ENCODE peak calls at places on chromosomes 5 and 9, in five cellular contexts. I, P, G, T and X are unnamed samples.

GRCh38 chr9:29514336-29514735 is 1941.1 kb upstream of the C9orf72 start:
- DNase-seq in I (no peak), P (no peak), G (peak), T (no peak), X (no peak)

GRCh38 chr9:83544002-83544698 is 5.9 kb upstream of the FRMD3 start:
- DNase-seq in I (peak), P (no peak), G (peak), T (peak), X (peak)

GRCh38 chr5:140855772-140856674 is at the start of gene PCDHA10:
- DNase-seq in I (no peak), P (no peak), G (peak), T (no peak), X (no peak)

GRCh38 chr9:96485280-96485679 is 35.3 kb downstream of the HABP4 start:
- DNase-seq in I (no peak), P (no peak), G (peak), T (no peak), X (no peak)

GRCh38 chr9:21506910-21507795 is 25.0 kb upstream of the IFNE start:
- DNase-seq in I (peak), P (no peak), G (no peak), T (no peak), X (peak)

GRCh38 chr9:72476617-72477375 is 44.6 kb upstream of the TMC1 start:
- DNase-seq in I (peak), P (peak), G (peak), T (no peak), X (peak)

GRCh38 chr9:33943389-33943788 is 105.3 kb downstream of the UBAP2 start:
- DNase-seq in I (no peak), P (no peak), G (no peak), T (no peak), X (no peak)

GRCh38 chr5:151068571-151069197 is 12.2 kb downstream of the TNIP1 start:
- DNase-seq in I (peak), P (peak), G (no peak), T (no peak), X (no peak)

GRCh38 chr5:136979131-136979530 is 520.0 kb downstream of the SPOCK1 start:
- DNase-seq in I (peak), P (no peak), G (no peak), T (no peak), X (no peak)

GRCh38 chr9:134413890-134414731 is 87.9 kb downstream of the RXRA start:
- DNase-seq in I (peak), P (no peak), G (no peak), T (no peak), X (peak)

GRCh38 chr9:133492061-133493021 is 13.4 kb upstream of the SLC2A6 start:
- DNase-seq in I (no peak), P (no peak), G (peak), T (no peak), X (no peak)

GRCh38 chr5:95595289-95595931 is 24.5 kb upstream of the GPR150 start:
- DNase-seq in I (no peak), P (no peak), G (no peak), T (no peak), X (no peak)

GRCh38 chr5:83179966-83180365 is 102.6 kb downstream of the XRCC4 start:
- DNase-seq in I (peak), P (no peak), G (no peak), T (no peak), X (peak)

GRCh38 chr5:177545487-177546261 is 8.7 kb downstream of the FAM193B start:
- DNase-seq in I (peak), P (no peak), G (no peak), T (no peak), X (no peak)

GRCh38 chr5:167063788-167064187 is 1227.7 kb upstream of the WWC1 start:
- DNase-seq in I (no peak), P (no peak), G (no peak), T (no peak), X (no peak)

GRCh38 chr5:61001647-61002046 is 56.6 kb downstream of the NDUFAF2 start:
- DNase-seq in I (no peak), P (no peak), G (no peak), T (no peak), X (no peak)

GRCh38 chr9:104900324-104900723 is 27.6 kb downstream of the ABCA1 start:
- DNase-seq in I (no peak), P (no peak), G (no peak), T (no peak), X (no peak)

GRCh38 chr9:23803216-23803615 is 22.8 kb downstream of the ELAVL2 start:
- DNase-seq in I (no peak), P (no peak), G (no peak), T (no peak), X (no peak)

GRCh38 chr5:57824047-57824446 is 341.4 kb upstream of the ACTBL2 start:
- DNase-seq in I (peak), P (no peak), G (no peak), T (no peak), X (no peak)

GRCh38 chr5:95281211-95281610 is 3.7 kb downstream of the MCTP1 start:
- DNase-seq in I (peak), P (no peak), G (peak), T (no peak), X (no peak)

GRCh38 chr9:33076031-33076359 is 479 bp downstream of the SMU1 start:
- DNase-seq in I (peak), P (no peak), G (no peak), T (no peak), X (no peak)

GRCh38 chr5:172727551-172727950 is 43.4 kb downstream of the DUSP1 start:
- DNase-seq in I (no peak), P (no peak), G (no peak), T (no peak), X (no peak)

GRCh38 chr5:30368064-30368463 is 825.4 kb upstream of the CDH6 start:
- DNase-seq in I (no peak), P (no peak), G (no peak), T (no peak), X (no peak)

GRCh38 chr9:121782514-121783110 is 131.2 kb downstream of the DAB2IP start:
- DNase-seq in I (no peak), P (no peak), G (no peak), T (no peak), X (no peak)

GRCh38 chr5:77180167-77181081 is 30.1 kb upstream of the PDE8B start:
- DNase-seq in I (no peak), P (no peak), G (peak), T (peak), X (no peak)

GRCh38 chr9:138010274-138010800 is 132.8 kb downstream of the CACNA1B start:
- DNase-seq in I (no peak), P (peak), G (peak), T (no peak), X (no peak)

GRCh38 chr9:107513464-107514092 is 24.0 kb upstream of the KLF4 start:
- DNase-seq in I (no peak), P (no peak), G (no peak), T (no peak), X (no peak)

GRCh38 chr5:95392593-95393182 is 1.5 kb downstream of the FAM81B start:
- DNase-seq in I (no peak), P (no peak), G (peak), T (peak), X (no peak)

GRCh38 chr9:2257530-2257929 is 242.4 kb downstream of the SMARCA2 start:
- DNase-seq in I (no peak), P (no peak), G (no peak), T (no peak), X (no peak)